ENCODE peak calls at places on chromosomes 16 and 17, in seven cellular contexts. Z is body of pancreas; M is left ventricle myocardium inferior; E is brain microvascular endothelial cell; C is naive thymus-derived CD4-positive, alpha-beta T cell; H is CD8-positive, alpha-beta T cell; L is H1. G is an unnamed sample. For H3K36me3 and H3K27me3, the result is how much of the 10 kb centered on the place peaks cover.

GRCh38 chr16:85465328-85466307 is 147.5 kb upstream of the GSE1 start:
- DNase-seq in M (peak), Z (peak), C (no peak), H (no peak), L (no peak), E (no peak), G (peak)

GRCh38 chr17:48202945-48203344 is 95.4 kb downstream of the SNX11 start:
- DNase-seq in L (no peak), E (no peak), Z (no peak), M (no peak), C (no peak), H (no peak), G (no peak)

GRCh38 chr17:36460265-36460937 is 26.1 kb upstream of the ZNHIT3 start:
- DNase-seq in E (no peak), L (no peak), H (no peak), C (no peak), Z (no peak), M (no peak), G (no peak)

GRCh38 chr17:45371414-45372324 is 54.8 kb upstream of the MAP3K14 start:
- DNase-seq in E (peak), H (no peak), M (peak), L (peak), Z (peak), C (no peak), G (peak)

GRCh38 chr17:73551756-73552155 is 92.5 kb downstream of the SDK2 start:
- DNase-seq in H (no peak), E (no peak), M (no peak), Z (no peak), C (no peak), L (no peak), G (no peak)

GRCh38 chr17:76645481-76645880 is 1.9 kb upstream of the ST6GALNAC1 start:
- DNase-seq in M (no peak), C (no peak), Z (peak), H (no peak), E (no peak), L (no peak), G (no peak)

GRCh38 chr17:4142107-4142900 is 526 bp downstream of the ZZEF1 start:
- DNase-seq in L (no peak), C (no peak), M (peak), Z (peak), H (no peak), E (peak), G (peak)

GRCh38 chr16:68999114-68999513 is 106.3 kb upstream of the HAS3 start:
- DNase-seq in L (no peak), C (no peak), E (no peak), M (no peak), H (no peak), Z (no peak), G (no peak)

GRCh38 chr17:77513045-77513444 is 372.3 kb downstream of the SEC14L1 start:
- DNase-seq in L (no peak), C (no peak), M (no peak), E (no peak), Z (no peak), H (no peak), G (no peak)

DNA sequence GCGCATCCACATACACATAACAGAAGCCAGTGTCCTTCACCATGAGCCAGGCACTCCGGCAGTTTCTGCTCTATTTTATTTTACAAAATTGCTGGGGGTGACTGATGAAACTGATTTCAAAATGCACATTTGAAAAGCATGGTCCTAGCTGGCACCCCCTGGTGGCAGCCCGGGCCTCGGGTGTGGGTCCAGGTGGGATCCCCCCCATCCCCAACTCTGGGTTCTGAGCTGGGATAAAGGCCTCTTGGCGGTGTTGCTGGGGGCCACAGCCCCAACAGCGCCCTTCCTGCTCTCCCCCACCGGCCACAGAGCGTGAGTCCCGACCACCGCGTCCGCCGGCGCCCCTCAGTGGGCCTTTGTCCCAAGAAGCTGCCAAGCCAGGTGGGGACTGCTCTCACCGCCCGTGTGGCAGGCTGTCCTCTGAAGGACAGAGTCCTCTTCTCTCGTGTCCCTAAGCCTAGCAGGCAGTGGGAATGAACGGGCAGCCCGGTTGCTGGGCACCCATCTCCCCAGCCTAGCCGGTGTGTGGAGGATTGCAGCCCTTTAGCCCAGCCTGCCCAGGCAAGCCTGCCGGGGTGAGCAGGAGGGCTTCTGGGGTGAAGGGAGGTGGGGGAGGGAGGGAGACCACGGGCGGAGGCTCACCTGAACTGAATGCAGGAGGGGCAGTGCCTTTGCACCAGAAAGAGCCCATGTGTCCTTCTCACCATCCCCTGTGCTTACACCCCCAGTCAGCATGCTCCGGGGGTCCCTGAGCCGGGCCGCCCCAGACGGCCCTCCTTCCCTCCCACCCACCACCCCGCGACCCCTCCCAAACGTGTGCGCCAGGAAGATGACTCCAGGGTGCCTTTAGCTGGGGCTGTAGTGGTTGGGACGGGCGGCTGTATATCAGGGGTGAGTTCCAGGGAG is 898 bp downstream of the SNAI3 start:
- DNase-seq in M (no peak), C (no peak), Z (peak), L (no peak), H (no peak), E (peak), G (no peak)
- H3K36me3 ChIP-seq in M (under half), C (under half), Z (under half), L (under half), H (under half), E (under half), G (under half)

DNA sequence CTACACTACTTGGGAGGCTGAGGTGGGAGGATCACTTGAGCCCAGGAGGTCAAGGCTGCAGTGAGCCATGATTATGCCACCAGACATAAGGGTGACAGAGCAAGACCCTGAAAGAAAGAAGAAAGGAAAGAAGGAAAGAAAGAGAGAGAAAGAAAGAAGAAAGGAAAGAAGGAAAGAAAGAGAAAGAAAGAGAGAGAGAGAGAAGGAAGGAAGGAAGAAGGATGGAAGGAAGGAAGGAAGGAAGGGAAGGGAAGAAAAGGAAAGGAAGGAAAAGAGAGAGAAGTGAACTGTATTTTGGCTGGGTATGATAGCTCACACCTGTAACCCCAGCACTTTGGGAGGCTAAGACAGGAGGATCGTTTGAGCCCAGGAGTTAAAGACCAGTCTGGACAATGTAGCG is 24.3 kb upstream of the PYY start:
- DNase-seq in C (no peak), H (no peak), Z (no peak), M (no peak), L (no peak), E (no peak), G (no peak)
- H3K27me3 ChIP-seq in C (under half), H (under half), Z (under half), M (under half), L (under half), E (under half), G (under half)

DNA sequence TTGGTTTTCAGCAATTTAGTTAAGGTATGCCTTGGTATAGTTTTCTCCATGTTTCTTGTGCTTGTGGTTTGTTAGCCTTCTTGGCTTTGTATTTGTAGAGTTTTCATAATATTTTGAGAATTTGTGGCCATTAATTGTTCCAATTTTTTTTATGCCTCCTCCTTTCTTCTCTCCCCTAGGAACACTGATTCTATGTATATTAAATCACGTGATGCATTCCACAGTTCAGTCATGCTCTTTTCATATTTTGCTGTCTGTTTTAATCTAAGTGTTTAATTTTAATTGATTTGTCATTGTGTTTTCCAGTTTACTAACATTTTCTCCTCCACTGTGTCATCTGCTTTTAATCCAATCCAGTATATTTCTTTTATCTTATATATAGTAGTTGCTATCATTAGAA is 263.6 kb downstream of the SHISA9 start:
- DNase-seq in E (no peak), H (no peak), Z (no peak), C (no peak), M (no peak), L (no peak), G (no peak)
- H3K36me3 ChIP-seq in E (under half), H (under half), Z (under half), C (under half), M (under half), L (under half), G (under half)

GRCh38 chr17:7380855-7381683 is at the start of gene TNK1:
- DNase-seq in M (peak), Z (peak), C (no peak), L (no peak), E (no peak), H (no peak), G (peak)

GRCh38 chr17:7383371-7383741 is 2.5 kb downstream of the TNK1 start:
- DNase-seq in M (no peak), E (no peak), H (no peak), C (no peak), Z (no peak), L (no peak), G (no peak)

GRCh38 chr17:7384489-7385081 is 3.7 kb downstream of the TNK1 start:
- DNase-seq in M (no peak), Z (no peak), H (no peak), C (no peak), E (no peak), L (no peak), G (no peak)

GRCh38 chr17:7382901-7383300 is 2.0 kb downstream of the TNK1 start:
- DNase-seq in C (no peak), Z (no peak), M (no peak), L (no peak), H (no peak), E (no peak), G (no peak)

DNA sequence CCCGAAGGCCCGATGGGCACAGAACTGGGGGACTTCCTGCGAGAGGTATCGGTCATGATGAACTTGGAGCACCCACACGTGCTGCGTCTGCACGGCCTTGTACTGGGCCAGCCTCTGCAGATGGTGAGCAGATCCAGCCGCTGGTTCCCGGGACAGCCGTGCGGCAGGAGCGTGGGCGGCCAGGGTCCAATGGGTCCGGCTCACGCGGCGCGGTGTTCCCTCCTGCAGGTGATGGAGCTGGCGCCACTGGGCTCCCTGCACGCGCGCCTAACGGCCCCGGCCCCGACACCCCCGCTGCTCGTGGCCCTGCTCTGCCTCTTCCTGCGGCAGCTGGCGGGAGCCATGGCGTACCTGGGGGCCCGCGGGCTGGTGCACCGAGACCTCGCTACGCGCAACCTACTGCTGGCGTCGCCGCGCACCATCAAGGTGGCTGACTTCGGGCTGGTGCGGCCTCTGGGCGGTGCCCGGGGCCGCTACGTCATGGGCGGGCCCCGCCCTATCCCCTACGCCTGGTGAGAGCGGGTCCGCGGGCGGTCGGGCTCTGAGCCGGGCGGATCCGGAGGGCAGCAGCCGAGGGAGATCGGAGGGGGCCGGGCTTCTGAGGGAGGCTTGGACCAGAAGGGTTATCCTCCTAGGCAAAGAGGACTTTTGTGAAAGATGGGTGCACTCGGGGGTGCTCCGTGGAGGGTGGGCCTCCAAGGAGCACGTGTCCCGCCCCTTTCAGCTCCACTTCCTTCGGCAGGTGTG is 3.0 kb downstream of the TNK1 start:
- DNase-seq in L (no peak), C (peak), Z (no peak), E (no peak), M (peak), H (peak), G (peak)
- H3K27me3 ChIP-seq in L (under half), C (under half), Z (under half), E (under half), M (under half), H (under half), G (under half)